ENCODE peak calls at places on chromosomes 13 and 19, in six cellular contexts. G is aorta, Q is heart left ventricle, M is GM23338, A is neuronal stem cell, Z is cardiac muscle cell. H is an unnamed sample. For H3K4me1, H3K27me3 and H3K36me3, the result is how much of the 10 kb centered on the place peaks cover.

GRCh38 chr13:74040200-74040599 is 94.0 kb downstream of the KLF12 start:
- DNase-seq in G (no peak), Q (peak), M (peak), A (peak), Z (peak), H (peak)

GRCh38 chr13:36979361-36980040 is 19.6 kb downstream of the ALG5 start:
- DNase-seq in G (no peak), Q (no peak), M (no peak), A (no peak), Z (peak), H (no peak)

GRCh38 chr19:14031719-14032480 is at the start of gene IL27RA:
- DNase-seq in G (peak), Q (peak), M (peak), A (peak), Z (peak), H (peak)

GRCh38 chr19:17807731-17808316 is 12.9 kb downstream of the B3GNT3 start:
- DNase-seq in G (no peak), Q (no peak), M (peak), A (no peak), Z (no peak), H (no peak)

GRCh38 chr19:35882074-35882832 is 13.9 kb downstream of the APLP1 start:
- DNase-seq in G (no peak), Q (no peak), M (peak), A (no peak), Z (peak), H (peak)

GRCh38 chr19:24054044-24054935 is 32.7 kb upstream of the ZNF254 start:
- DNase-seq in G (no peak), Q (no peak), M (no peak), A (no peak), Z (peak), H (no peak)

GRCh38 chr13:95382411-95382810 is 81.2 kb upstream of the ABCC4 start:
- DNase-seq in G (no peak), Q (no peak), M (no peak), A (no peak), Z (no peak), H (no peak)

GRCh38 chr19:14114854-14115253 is 2.7 kb downstream of the PRKACA start:
- DNase-seq in G (peak), Q (peak), M (peak), A (no peak), Z (peak), H (no peak)

GRCh38 chr19:32652893-32653625 is 21.9 kb downstream of the ANKRD27 start:
- DNase-seq in G (peak), Q (peak), M (no peak), A (no peak), Z (peak), H (no peak)

GRCh38 chr19:57280913-57281425 is 684 bp downstream of the ZNF460 start:
- DNase-seq in G (no peak), Q (no peak), M (no peak), A (no peak), Z (no peak), H (peak)

GRCh38 chr13:48302920-48303330 is 626 bp upstream of the RB1 start:
- DNase-seq in G (no peak), Q (no peak), M (no peak), A (no peak), Z (no peak), H (no peak)

GRCh38 chr19:42461700-42462324 is 19.1 kb upstream of the CXCL17 start:
- DNase-seq in G (no peak), Q (no peak), M (no peak), A (no peak), Z (no peak), H (no peak)

GRCh38 chr19:11356676-11357550 is 1.7 kb downstream of the PLPPR2 start:
- DNase-seq in G (no peak), Q (no peak), M (no peak), A (no peak), Z (no peak), H (no peak)

GRCh38 chr19:10643166-10643967 is 10.8 kb upstream of the ILF3 start:
- DNase-seq in G (no peak), Q (no peak), M (no peak), A (no peak), Z (no peak), H (no peak)

GRCh38 chr13:32059511-32059984 is 28.0 kb downstream of the FRY start:
- DNase-seq in G (no peak), Q (no peak), M (no peak), A (no peak), Z (no peak), H (no peak)

DNA sequence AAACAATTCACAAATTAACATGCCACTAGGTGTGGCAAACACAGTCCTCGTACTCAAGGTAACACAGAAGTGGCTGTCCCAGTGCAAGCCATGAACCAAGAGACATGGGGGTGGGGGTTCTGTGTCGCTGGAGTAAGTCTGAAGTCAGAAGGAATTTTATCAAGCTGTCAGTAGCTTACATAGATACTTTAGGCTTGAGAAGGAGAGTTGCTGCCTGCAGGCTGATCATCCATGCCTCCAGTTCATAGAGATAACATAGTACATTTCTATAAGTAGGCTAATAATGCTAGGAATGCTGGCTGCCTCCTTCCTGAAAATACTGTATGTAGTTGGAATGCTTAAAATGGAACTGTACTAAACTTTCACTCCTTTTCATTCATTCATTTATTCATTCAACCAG is 70.2 kb downstream of the CAB39L start:
- DNase-seq in G (no peak), Q (no peak), M (no peak), A (no peak), Z (peak), H (no peak)
- H3K4me1 ChIP-seq in G (under half), Q (under half), M (under half), A (under half), Z (under half), H (under half)

DNA sequence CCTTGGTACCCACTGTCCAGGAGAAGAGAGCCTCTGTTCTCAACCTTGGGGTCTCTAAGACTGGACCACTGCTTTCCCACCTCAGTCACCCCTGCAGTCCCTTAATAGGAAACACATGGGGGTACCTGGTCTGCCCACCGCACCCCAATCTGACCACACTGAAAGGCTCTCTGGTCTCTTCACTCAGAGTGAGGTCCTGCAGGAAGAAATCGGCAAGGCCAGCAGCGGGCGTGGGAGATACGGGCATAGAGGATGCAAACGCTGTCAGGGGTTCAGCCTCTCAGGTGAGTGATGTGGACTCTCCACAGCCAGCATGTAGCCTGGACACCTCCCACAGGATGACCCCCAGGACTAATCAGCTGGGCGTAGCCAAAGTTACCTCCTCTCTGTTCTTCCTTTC is 3.5 kb downstream of the SIGLEC9 start:
- DNase-seq in G (peak), Q (no peak), M (no peak), A (no peak), Z (no peak), H (no peak)
- H3K27me3 ChIP-seq in G (under half), Q (under half), M (under half), A (under half), Z (under half), H (under half)

GRCh38 chr19:49101160-49101559 is 13.0 kb upstream of the LIN7B start:
- DNase-seq in G (no peak), Q (no peak), M (no peak), A (no peak), Z (no peak), H (no peak)
- H3K36me3 ChIP-seq in G (under half), Q (half or more), M (under half), A (half or more), Z (half or more), H (half or more)

DNA sequence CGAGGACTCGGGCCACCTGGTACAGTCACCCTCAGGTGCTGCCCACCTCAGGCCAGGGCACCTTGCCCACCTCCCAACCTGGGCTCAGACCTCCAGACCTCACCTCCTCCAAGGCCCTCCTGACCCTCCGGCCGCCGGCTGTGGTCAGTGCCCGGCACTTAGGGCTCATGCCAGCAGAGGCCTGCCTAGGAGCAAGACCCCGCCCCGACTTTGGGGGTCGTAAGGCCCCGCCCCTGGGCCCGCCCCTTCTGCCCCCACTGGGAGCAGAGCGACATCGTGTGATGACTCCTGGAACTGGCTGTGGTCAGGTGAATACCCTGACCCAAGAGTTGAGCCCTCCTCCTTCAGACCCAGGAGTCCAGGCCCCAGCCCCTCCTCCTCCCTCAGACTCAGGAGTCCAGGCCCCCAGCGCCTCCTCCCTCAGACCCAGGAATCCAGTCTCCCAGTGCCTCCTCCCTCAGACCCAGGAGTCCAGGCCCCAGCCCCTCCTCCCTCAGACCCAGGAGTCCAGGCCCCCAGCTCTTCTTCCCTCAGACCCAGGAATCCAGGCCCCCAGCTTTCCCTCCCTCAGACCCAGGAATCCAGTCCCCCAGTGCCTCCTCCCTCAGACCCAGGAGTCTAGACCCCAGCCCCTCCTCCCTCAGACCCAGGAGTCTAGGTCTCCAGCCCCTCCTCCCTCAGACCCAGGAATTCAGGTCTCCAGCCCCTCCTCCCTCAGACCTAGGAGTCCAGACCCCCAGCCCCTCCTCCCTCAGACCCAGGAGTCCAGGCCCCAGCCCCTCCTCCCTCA is at the start of gene SBK2:
- DNase-seq in G (no peak), Q (no peak), M (peak), A (peak), Z (no peak), H (no peak)
- H3K4me1 ChIP-seq in G (under half), Q (under half), M (under half), A (under half), Z (under half), H (under half)

DNA sequence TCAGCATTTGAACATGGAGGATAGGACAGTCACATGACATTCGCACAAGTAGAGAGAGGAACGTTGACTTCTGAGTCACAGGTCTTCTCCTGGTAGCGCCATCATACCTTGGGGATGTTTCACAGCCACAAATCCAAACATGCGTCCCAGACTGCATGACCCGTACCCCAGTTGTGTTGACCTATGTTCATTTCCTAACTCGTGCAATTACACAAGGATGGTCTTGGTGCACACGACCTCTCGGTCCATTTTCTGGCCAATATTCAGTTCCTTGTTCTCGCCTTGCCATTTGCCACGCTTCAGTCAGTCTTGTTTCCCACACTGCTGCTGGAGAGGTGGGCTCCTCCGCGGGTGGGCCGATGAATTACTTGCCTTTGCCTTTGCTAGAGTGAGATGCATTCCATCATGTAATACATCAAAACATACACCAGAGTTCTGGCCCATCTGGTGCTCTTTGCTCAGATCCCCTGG is 87.3 kb downstream of the COL4A2 start:
- DNase-seq in G (peak), Q (no peak), M (no peak), A (no peak), Z (no peak), H (no peak)
- H3K27me3 ChIP-seq in G (under half), Q (under half), M (under half), A (under half), Z (under half), H (under half)

GRCh38 chr19:49801401-49801888 is 11.6 kb downstream of the FUZ start:
- DNase-seq in G (no peak), Q (no peak), M (no peak), A (no peak), Z (no peak), H (no peak)

GRCh38 chr19:49803529-49803856 is 9.6 kb downstream of the FUZ start:
- DNase-seq in G (no peak), Q (no peak), M (no peak), A (no peak), Z (no peak), H (no peak)

GRCh38 chr19:49800771-49801170 is 12.3 kb downstream of the FUZ start:
- DNase-seq in G (no peak), Q (no peak), M (no peak), A (no peak), Z (no peak), H (no peak)

GRCh38 chr19:49802836-49803528 is 10.1 kb downstream of the FUZ start:
- DNase-seq in G (no peak), Q (no peak), M (peak), A (no peak), Z (no peak), H (no peak)

DNA sequence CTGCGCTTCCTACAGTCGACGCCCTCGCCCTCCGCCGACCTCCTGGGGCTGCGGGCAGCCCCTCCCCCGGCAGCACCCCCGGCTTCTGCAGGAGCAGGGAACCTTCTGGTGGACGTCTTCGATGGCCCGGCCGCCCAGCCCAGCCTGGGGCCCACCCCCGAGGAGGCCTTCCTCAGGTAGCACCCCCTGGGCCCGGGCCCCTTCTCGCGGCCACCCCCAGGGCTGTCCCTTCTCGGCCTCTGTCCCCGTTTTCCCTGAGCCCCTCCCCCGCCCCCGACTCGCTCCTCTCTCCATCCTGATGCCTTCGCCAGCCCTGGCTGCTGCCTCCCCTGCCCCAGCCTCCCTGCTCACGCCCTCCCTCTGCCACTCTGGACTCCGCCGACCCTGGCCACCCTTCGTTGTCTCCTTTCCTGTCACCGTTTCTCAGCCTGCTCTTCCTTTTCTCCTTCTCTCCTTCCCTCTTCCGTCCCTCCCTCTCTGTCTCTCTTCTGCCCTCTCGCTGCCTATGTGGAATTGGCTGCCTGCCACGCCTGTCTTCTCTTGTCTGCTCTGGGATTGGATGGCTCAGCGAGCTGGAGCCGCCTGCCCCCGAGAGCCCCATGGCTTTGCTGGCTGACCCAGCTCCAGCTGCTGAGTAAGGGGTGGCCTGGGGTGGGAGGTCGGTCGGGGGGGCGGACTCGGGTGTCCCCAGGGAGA is 11.0 kb downstream of the FUZ start:
- DNase-seq in G (peak), Q (peak), M (peak), A (peak), Z (peak), H (peak)
- H3K36me3 ChIP-seq in G (under half), Q (half or more), M (under half), A (half or more), Z (under half), H (under half)

GRCh38 chr19:45101796-45102195 is 8.8 kb downstream of the PPP1R37 start:
- DNase-seq in G (no peak), Q (no peak), M (no peak), A (no peak), Z (no peak), H (no peak)
- H3K4me1 ChIP-seq in G (under half), Q (under half), M (under half), A (under half), Z (under half), H (under half)

GRCh38 chr13:79490846-79491245 is 9.9 kb downstream of the NDFIP2 start:
- DNase-seq in G (no peak), Q (no peak), M (no peak), A (no peak), Z (no peak), H (no peak)
- H3K27me3 ChIP-seq in G (under half), Q (under half), M (under half), A (under half), Z (under half), H (under half)